ENCODE peak calls at places on chromosomes 6 and 20, in eight cellular contexts. J is cardiac muscle cell, M is transverse colon, N is AG04450, V is B cell, A is fibroblast of lung, I is choroid plexus epithelial cell, U is heart left ventricle. O is an unnamed sample.

GRCh38 chr20:63884506-63885263 is 10.2 kb upstream of the DNAJC5 start:
- DNase-seq in J (no peak), V (no peak), I (no peak), N (no peak), A (no peak), U (peak), M (no peak), O (no peak)

GRCh38 chr20:38873050-38873581 is 53.1 kb upstream of the FAM83D start:
- DNase-seq in A (no peak), V (peak), I (no peak), N (no peak), U (no peak), J (no peak), M (peak), O (no peak)

GRCh38 chr6:169169375-169169774 is 84.3 kb downstream of the THBS2 start:
- DNase-seq in M (no peak), N (no peak), V (no peak), A (no peak), U (no peak), J (peak), I (no peak), O (no peak)

GRCh38 chr6:83152913-83153312 is 40.2 kb downstream of the PGM3 start:
- DNase-seq in M (no peak), J (no peak), I (no peak), N (no peak), U (no peak), A (no peak), V (no peak), O (no peak)

GRCh38 chr6:12383448-12383847 is 93.3 kb downstream of the EDN1 start:
- DNase-seq in I (no peak), J (no peak), M (no peak), V (no peak), N (no peak), A (no peak), U (no peak), O (no peak)

GRCh38 chr6:44010411-44011349 is 116.6 kb downstream of the MRPL14 start:
- DNase-seq in M (no peak), U (peak), N (peak), A (peak), J (peak), I (peak), V (no peak), O (no peak)

GRCh38 chr6:149567846-149568585 is 1.8 kb downstream of the GINM1 start:
- DNase-seq in U (no peak), I (no peak), J (no peak), N (no peak), A (no peak), M (no peak), V (no peak), O (no peak)

GRCh38 chr6:31587791-31588777 is 2.0 kb downstream of the LST1 start:
- DNase-seq in J (no peak), M (no peak), V (no peak), I (no peak), N (no peak), A (no peak), U (no peak), O (no peak)

GRCh38 chr6:158290659-158291058 is 21.6 kb upstream of the TULP4 start:
- DNase-seq in A (no peak), V (peak), I (no peak), U (no peak), N (no peak), J (no peak), M (peak), O (no peak)

GRCh38 chr6:163635731-163636344 is 221.3 kb downstream of the QKI start:
- DNase-seq in U (no peak), M (no peak), J (no peak), I (no peak), A (no peak), V (no peak), N (no peak), O (peak)

GRCh38 chr6:24821860-24822444 is 23.2 kb upstream of the ARMH2 start:
- DNase-seq in N (no peak), V (no peak), I (no peak), J (no peak), A (no peak), U (no peak), M (no peak), O (no peak)

GRCh38 chr6:10414766-10415592 is at the start of gene TFAP2A:
- DNase-seq in I (no peak), U (no peak), V (peak), J (peak), A (no peak), M (no peak), N (no peak), O (no peak)

GRCh38 chr6:150900049-150900448 is 34.5 kb downstream of the MTHFD1L start:
- DNase-seq in J (no peak), V (no peak), M (no peak), A (no peak), I (no peak), N (no peak), U (no peak), O (no peak)

GRCh38 chr6:40587240-40588069 is at the start of gene LRFN2:
- DNase-seq in I (peak), N (peak), M (peak), V (peak), J (peak), A (peak), U (peak), O (peak)

GRCh38 chr6:161186173-161186769 is 87.6 kb downstream of the AGPAT4 start:
- DNase-seq in I (peak), N (no peak), M (peak), A (peak), V (no peak), U (no peak), J (peak), O (no peak)

GRCh38 chr20:23625236-23625964 is 12.4 kb downstream of the CST3 start:
- DNase-seq in M (no peak), J (peak), A (no peak), U (no peak), N (no peak), I (peak), V (no peak), O (no peak)

GRCh38 chr6:44072959-44073611 is 54.2 kb downstream of the MRPL14 start:
- DNase-seq in V (peak), M (peak), U (peak), I (peak), J (peak), A (peak), N (no peak), O (peak)

GRCh38 chr6:27809067-27809938 is 102.9 kb downstream of the OR2B2 start:
- DNase-seq in I (no peak), M (no peak), A (no peak), U (no peak), N (no peak), V (no peak), J (no peak), O (no peak)

GRCh38 chr6:35161265-35161664 is 20.1 kb upstream of the TCP11 start:
- DNase-seq in J (no peak), V (no peak), U (no peak), M (no peak), N (no peak), I (no peak), A (no peak), O (no peak)

GRCh38 chr20:58571942-58572666 is 56.9 kb upstream of the APCDD1L start:
- DNase-seq in A (peak), V (no peak), J (peak), U (no peak), M (no peak), N (peak), I (peak), O (no peak)

GRCh38 chr6:170393033-170393432 is 86.5 kb downstream of the FAM120B start:
- DNase-seq in U (no peak), N (no peak), I (no peak), J (no peak), V (no peak), M (no peak), A (no peak), O (no peak)
- TF ChIP-seq CTCF in U (no peak), N (no peak), I (no peak), J (no peak), V (no peak), M (no peak), A (no peak), O (no peak)

DNA sequence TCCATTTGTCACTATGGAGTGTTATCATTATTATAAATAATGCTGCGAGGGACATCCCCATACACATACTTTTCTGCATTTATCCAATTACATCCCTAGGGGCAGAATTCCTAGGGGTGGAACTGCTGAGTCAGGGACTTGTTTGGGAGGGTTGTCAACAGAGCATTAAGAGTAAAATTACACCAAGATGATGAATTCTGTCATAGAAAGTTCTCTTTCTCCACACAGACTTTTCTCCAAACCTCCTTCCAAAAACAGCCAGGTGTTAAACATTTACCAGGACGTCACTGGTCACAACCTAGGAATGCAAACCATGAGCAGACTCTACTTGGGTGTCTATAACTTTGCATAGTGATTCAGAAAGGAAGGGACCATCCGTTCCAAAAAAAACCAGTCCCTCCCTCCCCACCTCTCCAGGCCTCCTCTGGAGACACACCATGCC is 95.5 kb downstream of the PRND start:
- DNase-seq in U (no peak), M (no peak), J (no peak), A (peak), N (no peak), V (no peak), I (peak), O (no peak)
- TF ChIP-seq CTCF in U (no peak), M (no peak), J (no peak), A (no peak), N (peak), V (no peak), I (peak), O (no peak)

GRCh38 chr6:135438907-135439535 is 58.5 kb downstream of the AHI1 start:
- DNase-seq in I (peak), V (no peak), N (no peak), J (peak), M (no peak), A (peak), U (no peak), O (no peak)
- TF ChIP-seq CTCF in I (peak), V (peak), N (peak), J (peak), M (peak), A (peak), U (no peak), O (no peak)

DNA sequence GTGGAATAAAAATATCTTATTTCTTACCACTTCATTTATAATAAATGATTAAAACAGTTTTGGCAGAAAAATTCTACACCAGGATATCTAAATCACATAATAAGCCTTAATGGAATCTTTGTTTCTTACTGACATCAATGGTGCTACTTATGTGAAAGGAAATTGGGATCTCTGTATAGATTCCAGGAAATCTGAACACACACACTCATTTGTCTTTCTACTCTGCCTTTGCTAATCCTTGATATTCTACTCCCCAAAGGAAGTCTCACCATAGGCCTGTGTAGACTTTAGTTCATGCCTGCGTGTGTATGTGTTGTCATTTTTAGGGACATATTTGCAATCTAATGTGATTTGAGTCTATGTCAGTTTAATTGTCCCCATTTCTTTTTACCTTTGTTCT is 7.9 kb downstream of the ADGRB3 start:
- DNase-seq in U (no peak), A (no peak), M (no peak), I (no peak), N (no peak), J (no peak), V (no peak), O (no peak)
- TF ChIP-seq CTCF in U (no peak), A (no peak), M (no peak), I (no peak), N (no peak), J (no peak), V (no peak), O (no peak)

DNA sequence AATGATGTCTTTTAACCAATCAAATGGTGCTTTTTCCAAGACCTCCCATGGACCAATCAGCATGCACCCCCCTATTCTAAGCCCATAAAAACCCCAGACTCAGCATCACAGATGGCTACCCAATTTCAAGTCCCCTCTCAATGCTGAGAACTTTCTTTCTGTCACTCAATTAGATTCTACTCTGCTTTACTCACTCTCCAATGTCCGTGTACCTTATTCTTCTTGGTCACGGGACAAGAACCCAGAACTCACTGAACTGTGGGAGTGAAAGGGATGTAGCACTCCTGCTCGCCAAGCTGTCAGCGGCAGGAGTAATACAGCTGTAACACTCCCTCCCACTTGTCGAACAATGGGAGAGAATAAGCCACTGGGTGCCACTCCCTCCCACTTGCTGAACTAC is 20.8 kb upstream of the MAP7 start:
- DNase-seq in J (no peak), V (no peak), U (no peak), I (no peak), M (no peak), A (no peak), N (no peak), O (no peak)
- TF ChIP-seq CTCF in J (no peak), V (no peak), U (no peak), I (no peak), M (no peak), A (no peak), N (no peak), O (no peak)

DNA sequence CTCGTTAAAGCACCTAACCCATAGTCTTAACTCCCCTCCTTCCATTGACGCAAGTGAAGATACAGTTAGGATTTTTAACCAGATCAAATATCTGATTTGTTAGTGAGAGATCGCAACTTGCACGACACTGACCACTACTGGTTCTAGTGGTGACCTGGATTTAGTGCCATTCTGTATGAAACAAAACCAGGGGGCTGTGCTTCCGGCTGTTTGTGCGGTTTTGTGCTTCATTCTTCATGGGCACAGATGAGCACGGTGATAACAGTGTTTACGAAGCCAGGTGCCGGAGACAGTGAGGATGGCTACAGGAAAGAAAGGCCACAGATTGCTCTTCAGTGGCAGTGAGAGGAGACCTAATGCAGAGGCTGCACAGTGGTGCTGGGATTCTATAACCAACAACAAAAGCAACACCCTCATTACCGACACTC is 75.5 kb downstream of the NOL4L start:
- DNase-seq in U (no peak), J (no peak), M (peak), I (no peak), A (peak), N (no peak), V (peak), O (peak)
- TF ChIP-seq CTCF in U (no peak), J (no peak), M (no peak), I (peak), A (no peak), N (peak), V (no peak), O (no peak)

GRCh38 chr6:15348528-15348927 is 102.7 kb downstream of the JARID2 start:
- DNase-seq in V (no peak), I (no peak), J (no peak), M (no peak), N (no peak), U (no peak), A (no peak), O (no peak)
- TF ChIP-seq CTCF in V (no peak), I (no peak), J (no peak), M (no peak), N (no peak), U (no peak), A (no peak), O (no peak)

DNA sequence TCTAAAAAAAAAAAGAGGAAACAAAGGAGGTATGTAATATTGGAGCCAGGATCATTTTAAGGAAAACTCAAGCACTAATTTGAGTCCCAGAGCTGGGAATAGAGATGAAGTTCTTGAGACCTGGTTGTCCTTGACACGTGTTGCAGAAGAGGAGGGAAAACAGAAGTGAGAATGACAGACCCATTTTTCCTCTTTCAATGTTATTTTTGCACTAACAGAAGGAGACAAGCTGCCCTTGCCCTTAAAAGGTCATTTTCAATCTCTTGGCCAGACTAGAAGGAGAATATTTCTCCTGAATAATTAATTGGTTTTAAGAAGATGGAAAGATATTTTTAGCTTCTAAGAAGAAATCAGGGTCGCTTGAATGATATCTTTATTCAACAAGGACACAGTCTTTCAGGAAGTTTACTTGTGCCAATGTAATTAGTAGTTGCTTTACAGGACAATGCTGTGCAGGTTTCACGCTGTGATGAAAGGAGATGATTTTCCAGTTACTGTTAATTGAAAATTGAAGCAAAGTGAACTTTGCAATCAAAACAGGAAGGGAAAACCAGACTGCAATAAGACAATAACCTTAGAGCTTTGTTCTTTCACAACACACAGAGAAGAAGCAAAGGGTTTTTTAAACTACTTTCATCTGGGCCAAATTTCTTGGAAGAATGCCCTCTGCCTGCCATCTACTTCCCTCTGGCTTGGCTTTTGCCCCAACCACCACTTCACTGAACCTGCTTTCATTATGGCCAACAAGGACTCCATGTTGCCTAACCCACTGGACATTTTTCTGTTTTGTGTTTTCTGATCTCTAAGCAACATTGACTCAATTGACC is 107.8 kb upstream of the SHLD1 start:
- DNase-seq in U (no peak), N (no peak), V (no peak), J (peak), I (peak), A (peak), M (peak), O (no peak)
- TF ChIP-seq CTCF in U (no peak), N (no peak), V (no peak), J (no peak), I (no peak), A (no peak), M (no peak), O (no peak)

O was measured in glutamatergic neuron.